ENCODE peak calls at places on chromosome 12, in six cellular contexts. G, U, S, M, T and A are unnamed samples.

GRCh38 chr12:66467932-66468331 is 165.6 kb downstream of the HELB start:
- DNase-seq in T (no peak), G (no peak), M (peak), U (no peak), S (no peak), A (no peak)

GRCh38 chr12:121364657-121365265 is 12.6 kb upstream of the ANAPC5 start:
- DNase-seq in T (no peak), M (peak), S (no peak), U (no peak), G (no peak), A (no peak)

GRCh38 chr12:109770104-109770860 is 56.7 kb downstream of the FAM222A start:
- DNase-seq in T (no peak), S (no peak), U (peak), M (peak), G (peak), A (no peak)

GRCh38 chr12:105899589-105899988 is 239.2 kb downstream of the NUAK1 start:
- DNase-seq in M (no peak), G (no peak), S (no peak), T (no peak), U (no peak), A (no peak)

GRCh38 chr12:26334621-26335124 is 139.3 kb downstream of the SSPN start:
- DNase-seq in T (no peak), G (peak), M (no peak), U (no peak), S (no peak), A (no peak)

GRCh38 chr12:119020377-119021360 is 39.3 kb downstream of the SRRM4 start:
- DNase-seq in G (peak), T (no peak), U (peak), M (no peak), S (no peak), A (no peak)

GRCh38 chr12:40158592-40159111 is 52.8 kb upstream of the SLC2A13 start:
- DNase-seq in U (no peak), S (no peak), M (no peak), T (no peak), G (no peak), A (peak)

GRCh38 chr12:124441443-124442190 is 125.8 kb downstream of the NCOR2 start:
- DNase-seq in S (peak), M (peak), T (no peak), G (no peak), U (no peak), A (no peak)

GRCh38 chr12:12784911-12785814 is at the start of gene APOLD1:
- DNase-seq in S (no peak), T (no peak), U (no peak), M (no peak), G (no peak), A (no peak)

GRCh38 chr12:96121271-96121711 is 72.9 kb upstream of the ELK3 start:
- DNase-seq in T (no peak), M (peak), S (no peak), U (no peak), G (no peak), A (no peak)

GRCh38 chr12:128137140-128137539 is 129.8 kb upstream of the TMEM132C start:
- DNase-seq in G (no peak), S (no peak), U (no peak), T (no peak), M (no peak), A (no peak)

GRCh38 chr12:50187084-50187900 is 20.1 kb upstream of the CERS5 start:
- DNase-seq in S (peak), M (peak), U (no peak), G (no peak), T (no peak), A (no peak)

GRCh38 chr12:45434094-45434493 is 218.2 kb downstream of the ANO6 start:
- DNase-seq in U (no peak), M (no peak), S (no peak), T (no peak), G (no peak), A (no peak)

GRCh38 chr12:49585477-49586445 is 17.8 kb upstream of the MCRS1 start:
- DNase-seq in M (no peak), T (no peak), G (no peak), U (no peak), S (no peak), A (no peak)

GRCh38 chr12:77943466-77943865 is 112.8 kb downstream of the NAV3 start:
- DNase-seq in S (peak), U (no peak), G (no peak), M (peak), T (no peak), A (no peak)

GRCh38 chr12:108995370-108995992 is 25.4 kb downstream of the SVOP start:
- DNase-seq in S (no peak), M (no peak), G (no peak), U (no peak), T (no peak), A (no peak)

GRCh38 chr12:45966486-45966885 is 23.9 kb downstream of the SCAF11 start:
- DNase-seq in G (no peak), T (no peak), M (peak), U (no peak), S (peak), A (no peak)

GRCh38 chr12:2354151-2354991 is 301.6 kb downstream of the CACNA1C start:
- DNase-seq in S (no peak), G (no peak), M (no peak), T (no peak), U (peak), A (no peak)

GRCh38 chr12:92696240-92696639 is 6.5 kb upstream of the PLEKHG7 start:
- DNase-seq in G (peak), S (no peak), M (peak), T (no peak), U (peak), A (no peak)

GRCh38 chr12:132489602-132490239 is at the start of gene FBRSL1:
- DNase-seq in U (peak), T (peak), M (peak), S (peak), G (peak), A (peak)

GRCh38 chr12:47881826-47882427 is 22.9 kb downstream of the VDR start:
- DNase-seq in M (peak), T (no peak), G (no peak), S (peak), U (no peak), A (no peak)

GRCh38 chr12:45299132-45299692 is 83.3 kb downstream of the ANO6 start:
- DNase-seq in M (peak), U (no peak), S (no peak), G (no peak), T (no peak), A (peak)

GRCh38 chr12:68344126-68344525 is 12.0 kb upstream of the MDM1 start:
- DNase-seq in M (no peak), G (no peak), S (no peak), U (no peak), T (no peak), A (no peak)